ENCODE peak calls at places on chromosomes 3 and 15, in eight cellular contexts. Q, I, B, Z, V, X, A and W are unnamed samples.

GRCh38 chr3:128076465-128076782 is 24.2 kb downstream of the SEC61A1 start:
- DNase-seq in I (no peak), V (no peak), Q (no peak), B (peak; percentile 62), A (no peak), Z (no peak), X (peak; percentile 15), W (no peak)

GRCh38 chr3:194682189-194682588 is 3.5 kb upstream of the FAM43A start:
- DNase-seq in X (no peak), I (no peak), Q (no peak), A (no peak), V (no peak), Z (no peak), B (no peak), W (no peak)

GRCh38 chr15:57915827-57916531 is 149.5 kb downstream of the ALDH1A2 start:
- DNase-seq in B (no peak), Q (no peak), I (no peak), X (no peak), A (no peak), V (no peak), Z (no peak), W (peak; percentile 31)

GRCh38 chr3:161070980-161071663 is 34.0 kb downstream of the B3GALNT1 start:
- DNase-seq in I (no peak), Q (no peak), A (no peak), B (no peak), Z (no peak), V (no peak), X (no peak), W (no peak)

GRCh38 chr15:97875513-97876285 is 84.8 kb upstream of the ARRDC4 start:
- DNase-seq in Q (no peak), B (no peak), X (peak; percentile 35), V (no peak), A (no peak), I (no peak), Z (peak; percentile 17), W (peak; percentile 37)

GRCh38 chr15:66080791-66081475 is 172.6 kb downstream of the MEGF11 start:
- DNase-seq in V (peak; percentile 42), I (no peak), B (peak; percentile 32), Q (no peak), Z (no peak), A (peak; percentile 41), X (peak; percentile 71), W (peak; percentile 39)

GRCh38 chr3:72041531-72041930 is 256.6 kb upstream of the PROK2 start:
- DNase-seq in B (no peak), A (peak; percentile 70), X (no peak), V (no peak), Z (no peak), I (no peak), Q (no peak), W (no peak)

GRCh38 chr15:78312551-78312950 is 13.1 kb upstream of the SKIC8 start:
- DNase-seq in B (no peak), Q (no peak), V (no peak), Z (no peak), A (no peak), X (no peak), I (no peak), W (no peak)

GRCh38 chr3:176789281-176789705 is 408.0 kb downstream of the TBL1XR1 start:
- DNase-seq in Z (no peak), A (no peak), Q (no peak), B (no peak), X (no peak), I (peak; percentile 13), V (peak; percentile 62), W (no peak)

GRCh38 chr3:150803440-150803985 is 40.5 kb upstream of the SIAH2 start:
- DNase-seq in Q (no peak), B (no peak), I (no peak), A (no peak), Z (no peak), X (no peak), V (no peak), W (no peak)

GRCh38 chr3:52244061-52244628 is 1.4 kb upstream of the PPM1M start:
- DNase-seq in Q (no peak), B (peak; percentile 65), Z (peak; percentile 78), X (no peak), A (peak; percentile 59), V (peak; percentile 57), I (no peak), W (no peak)

GRCh38 chr3:58048301-58048700 is 40.1 kb downstream of the FLNB start:
- DNase-seq in I (no peak), V (no peak), Z (no peak), B (no peak), Q (no peak), A (no peak), X (no peak), W (peak; percentile 72)

GRCh38 chr3:42097166-42097946 is 6.2 kb downstream of the TRAK1 start:
- DNase-seq in Q (no peak), I (no peak), B (no peak), V (no peak), A (peak; percentile 53), X (no peak), Z (no peak), W (no peak)

GRCh38 chr15:97143847-97144711 is 813.6 kb downstream of the NR2F2 start:
- DNase-seq in Q (no peak), B (no peak), X (no peak), A (no peak), I (no peak), V (peak; percentile 8), Z (no peak), W (no peak)

GRCh38 chr3:14687360-14687759 is 12.4 kb downstream of the C3orf20 start:
- DNase-seq in A (no peak), Q (no peak), Z (no peak), X (no peak), V (no peak), I (no peak), B (no peak), W (no peak)

GRCh38 chr3:155024006-155024638 is 56.0 kb upstream of the MME start:
- DNase-seq in X (no peak), B (no peak), V (no peak), A (no peak), I (no peak), Q (no peak), Z (no peak), W (no peak)

GRCh38 chr3:98763076-98763475 is at the start of gene ST3GAL6:
- DNase-seq in A (peak; percentile 54), B (no peak), Z (no peak), V (no peak), X (no peak), I (no peak), Q (no peak), W (no peak)

GRCh38 chr3:10936686-10937085 is 55.9 kb upstream of the SLC6A1 start:
- DNase-seq in Q (no peak), A (no peak), I (no peak), B (peak; percentile 36), Z (no peak), X (no peak), V (no peak), W (no peak)

GRCh38 chr15:67172172-67172571 is 82.3 kb downstream of the AAGAB start:
- DNase-seq in V (no peak), A (peak; percentile 49), I (no peak), Q (no peak), B (no peak), Z (peak; percentile 53), X (no peak), W (no peak)

GRCh38 chr3:66110840-66111239 is 72.1 kb upstream of the MAGI1 start:
- DNase-seq in X (peak; percentile 21), I (no peak), B (no peak), Z (no peak), V (no peak), A (peak; percentile 21), Q (no peak), W (no peak)

GRCh38 chr3:52788890-52789745 is 5.5 kb upstream of the ITIH3 start:
- DNase-seq in Q (no peak), A (no peak), V (no peak), B (no peak), X (no peak), I (no peak), Z (no peak), W (no peak)

GRCh38 chr3:184227481-184227935 is 1.9 kb upstream of the VWA5B2 start:
- DNase-seq in A (peak; percentile 19), Z (peak; percentile 66), B (peak; percentile 54), I (no peak), V (no peak), X (peak; percentile 31), Q (peak; percentile 22), W (no peak)

GRCh38 chr3:189701934-189702693 is 70.9 kb downstream of the TP63 start:
- DNase-seq in Z (no peak), A (no peak), Q (no peak), V (no peak), X (no peak), B (no peak), I (no peak), W (no peak)

GRCh38 chr3:153977148-153977547 is 144.0 kb upstream of the ARHGEF26 start:
- DNase-seq in V (no peak), Q (no peak), A (peak; percentile 54), Z (no peak), I (no peak), X (no peak), B (no peak), W (peak; percentile 25)

GRCh38 chr15:56677271-56677670 is 56.0 kb downstream of the ZNF280D start:
- DNase-seq in B (no peak), X (no peak), A (no peak), V (no peak), Q (no peak), Z (no peak), I (no peak), W (no peak)

GRCh38 chr15:38871638-38872037 is 307.0 kb upstream of the RASGRP1 start:
- DNase-seq in A (no peak), X (no peak), Z (no peak), V (no peak), I (no peak), B (no peak), Q (no peak), W (no peak)

GRCh38 chr15:40054056-40054745 is 15.2 kb upstream of the SRP14 start:
- DNase-seq in Q (no peak), A (no peak), B (no peak), Z (peak; percentile 38), I (no peak), V (no peak), X (no peak), W (no peak)

GRCh38 chr3:59374812-59375211 is 325.0 kb upstream of the CFAP20DC start:
- DNase-seq in X (no peak), B (no peak), V (no peak), I (no peak), A (no peak), Q (no peak), Z (no peak), W (no peak)

GRCh38 chr3:158160958-158161357 is 51.1 kb downstream of the RSRC1 start:
- DNase-seq in V (peak; percentile 12), X (no peak), Z (no peak), I (no peak), B (no peak), A (peak; percentile 97), Q (no peak), W (no peak)

GRCh38 chr3:63513801-63514200 is 138.7 kb upstream of the SNTN start:
- DNase-seq in A (no peak), V (no peak), B (no peak), X (no peak), I (no peak), Q (no peak), Z (no peak), W (no peak)

GRCh38 chr15:39736646-39737550 is 45.7 kb downstream of the FSIP1 start:
- DNase-seq in I (no peak), X (no peak), B (no peak), V (no peak), A (no peak), Z (no peak), Q (no peak), W (peak; percentile 24)

GRCh38 chr3:193899001-193899400 is 236.9 kb upstream of the HES1 start:
- DNase-seq in I (no peak), V (no peak), B (no peak), A (no peak), Z (no peak), X (no peak), Q (no peak), W (no peak)

GRCh38 chr3:128416578-128417150 is 50.0 kb downstream of the DNAJB8 start:
- DNase-seq in I (no peak), X (no peak), B (no peak), V (peak; percentile 60), Q (no peak), Z (no peak), A (peak; percentile 63), W (no peak)

GRCh38 chr3:86826292-86826691 is 164.7 kb downstream of the VGLL3 start:
- DNase-seq in I (no peak), V (no peak), B (no peak), A (no peak), Z (no peak), X (no peak), Q (no peak), W (no peak)